ENCODE peak calls at places on chromosomes 2 and 18, in nine cellular contexts. X, I, E, B, S, C, A, Q and P are unnamed samples.
A peak's percentile ranks its signal among the peaks of the same experiment; 100 is the strongest.

GRCh38 chr2:187774551-187775071 is 220.4 kb upstream of the TFPI start:
- DNase-seq in I (no peak), S (no peak), B (no peak), A (peak; percentile 1), X (peak; percentile 62), E (no peak), Q (no peak), C (no peak), P (no peak)

GRCh38 chr18:70390366-70391090 is 101.7 kb downstream of the SOCS6 start:
- DNase-seq in A (no peak), X (peak; percentile 68), B (no peak), S (no peak), Q (no peak), C (no peak), I (no peak), E (no peak), P (no peak)

GRCh38 chr2:105748564-105748963 is 3.9 kb downstream of the NCK2 start:
- DNase-seq in I (no peak), C (no peak), B (no peak), X (no peak), S (no peak), A (no peak), E (no peak), Q (no peak), P (no peak)

GRCh38 chr2:61877571-61878245 is 10.7 kb downstream of the CCT4 start:
- DNase-seq in X (no peak), A (no peak), S (no peak), C (no peak), B (no peak), E (no peak), I (no peak), Q (no peak), P (no peak)

GRCh38 chr2:25303517-25304338 is 38.0 kb downstream of the DNMT3A start:
- DNase-seq in X (no peak), Q (peak; percentile 59), B (no peak), A (no peak), E (no peak), C (no peak), S (no peak), I (no peak), P (no peak)

GRCh38 chr2:200336980-200337615 is 30.6 kb downstream of the SPATS2L start:
- DNase-seq in B (no peak), A (no peak), S (no peak), C (no peak), I (no peak), X (no peak), E (no peak), Q (no peak), P (no peak)

GRCh38 chr2:16398487-16399043 is 267.1 kb downstream of the CYRIA start:
- DNase-seq in B (no peak), C (no peak), A (no peak), Q (no peak), S (no peak), I (no peak), E (no peak), X (no peak), P (no peak)

GRCh38 chr18:27250471-27250870 is 65.4 kb upstream of the CHST9 start:
- DNase-seq in Q (no peak), A (no peak), X (no peak), C (no peak), I (no peak), S (no peak), E (no peak), B (no peak), P (no peak)

GRCh38 chr18:44693030-44693784 is 12.5 kb downstream of the SETBP1 start:
- DNase-seq in E (no peak), X (no peak), A (peak; percentile 26), S (no peak), Q (no peak), I (no peak), C (no peak), B (no peak), P (no peak)

GRCh38 chr2:218192902-218193425 is 24.0 kb upstream of the ARPC2 start:
- DNase-seq in X (no peak), E (no peak), A (no peak), S (no peak), B (no peak), Q (no peak), I (no peak), C (no peak), P (no peak)

GRCh38 chr18:79372461-79372860 is 23.3 kb upstream of the NFATC1 start:
- DNase-seq in C (no peak), I (no peak), A (no peak), E (no peak), X (no peak), B (no peak), S (no peak), Q (no peak), P (no peak)

GRCh38 chr2:160871096-160871495 is 289.1 kb upstream of the TANK start:
- DNase-seq in X (peak; percentile 5), C (no peak), S (no peak), E (peak; percentile 22), A (no peak), Q (peak; percentile 16), B (no peak), I (no peak), P (no peak)

GRCh38 chr2:30410217-30410616 is 36.8 kb upstream of the LCLAT1 start:
- DNase-seq in A (peak; percentile 16), C (no peak), S (no peak), I (peak; percentile 53), B (no peak), Q (no peak), E (peak; percentile 55), X (peak; percentile 91), P (no peak)

GRCh38 chr2:100822587-100823248 is 2.8 kb downstream of the NPAS2 start:
- DNase-seq in A (peak; percentile 62), I (no peak), S (no peak), E (no peak), Q (no peak), C (no peak), B (no peak), X (peak; percentile 51), P (peak; percentile 31)

GRCh38 chr2:70300771-70301343 is 1.0 kb downstream of the FAM136A start:
- DNase-seq in Q (peak; percentile 60), E (no peak), I (no peak), X (no peak), C (no peak), S (no peak), B (no peak), A (no peak), P (no peak)

DNA sequence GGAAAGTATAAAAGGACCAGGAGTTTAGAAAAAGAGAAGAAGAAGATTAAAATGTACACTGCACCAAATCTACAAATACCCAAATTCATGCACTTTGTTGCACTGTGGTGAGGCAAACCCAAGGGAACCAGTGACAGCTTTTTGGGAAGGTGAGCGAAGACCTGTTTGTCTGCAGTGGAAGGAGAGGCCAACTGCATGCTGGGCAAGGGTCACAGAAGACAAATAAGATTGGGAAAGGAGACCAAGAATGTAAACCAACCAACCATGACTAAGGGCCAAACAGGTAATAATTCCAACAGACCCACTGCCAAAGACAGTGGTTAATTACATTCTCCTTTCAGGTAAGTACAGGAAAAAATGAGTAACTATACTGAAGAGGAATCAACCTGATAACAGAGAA is 202.8 kb downstream of the STK39 start:
- DNase-seq in A (no peak), X (no peak), C (no peak), S (no peak), Q (no peak), E (no peak), B (no peak), I (no peak), P (no peak)
- H3K27ac ChIP-seq in A (no peak overlapping the region), X (no peak overlapping the region), C (no peak overlapping the region), S (no peak overlapping the region), Q (no peak overlapping the region), E (no peak overlapping the region), B (no peak overlapping the region), I (no peak overlapping the region), P (no peak overlapping the region)

GRCh38 chr2:98507461-98507860 is 62.8 kb downstream of the INPP4A start:
- DNase-seq in S (no peak), Q (no peak), X (no peak), A (no peak), C (no peak), B (no peak), E (no peak), I (no peak), P (no peak)
- H3K27ac ChIP-seq in S (no peak overlapping the region), Q (no peak overlapping the region), X (no peak overlapping the region), A (no peak overlapping the region), C (no peak overlapping the region), B (no peak overlapping the region), E (no peak overlapping the region), I (no peak overlapping the region), P (no peak overlapping the region)

DNA sequence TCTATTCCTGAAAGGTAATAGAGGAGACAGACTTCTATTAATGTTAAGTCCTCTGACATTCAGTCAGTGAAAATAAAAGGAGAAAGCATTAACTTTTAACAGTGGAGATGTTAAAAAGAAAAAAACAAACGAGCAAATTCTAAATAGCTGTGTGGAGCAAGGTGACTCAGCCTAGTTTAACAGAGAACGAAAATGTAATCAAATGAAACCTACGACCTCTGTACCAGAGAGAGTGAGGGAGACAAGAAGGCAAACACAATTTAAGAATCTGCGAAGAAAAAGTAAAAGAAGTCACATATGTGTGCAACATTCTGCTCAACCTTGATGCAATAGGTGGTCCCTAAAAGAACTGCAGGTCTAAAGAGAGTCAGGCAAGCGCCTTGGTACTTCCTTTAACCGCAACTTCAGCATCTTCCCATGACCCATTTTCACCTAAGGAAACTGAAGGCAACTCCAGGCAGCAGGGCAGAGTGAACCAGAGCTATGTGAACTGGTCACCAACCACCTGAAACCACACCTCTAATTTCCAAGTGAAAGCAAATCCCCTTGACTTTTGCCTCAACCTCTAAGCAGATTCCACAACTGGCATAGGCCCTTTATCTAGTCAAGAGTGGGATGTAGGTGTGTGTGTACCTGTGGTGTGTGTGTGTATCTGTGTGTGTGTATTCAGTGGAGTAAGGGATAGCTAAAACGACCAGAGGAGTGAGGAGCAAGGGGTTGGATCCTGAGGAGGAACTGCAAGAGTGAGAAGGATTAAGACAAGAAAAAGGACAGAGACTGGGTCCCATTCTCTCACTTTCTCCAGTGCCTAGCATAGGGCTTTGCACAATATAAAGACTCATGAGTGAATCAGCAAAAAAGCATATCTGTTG is 43.0 kb downstream of the FIGN start:
- DNase-seq in I (no peak), X (peak; percentile 54), E (no peak), B (no peak), A (no peak), Q (no peak), C (no peak), S (no peak), P (no peak)
- H3K27ac ChIP-seq in I (peak overlapping the region; percentile 73), X (no peak overlapping the region), E (no peak overlapping the region), B (no peak overlapping the region), A (no peak overlapping the region), Q (peak overlapping the region; percentile 44), C (no peak overlapping the region), S (peak overlapping the region; percentile 66), P (no peak overlapping the region)

DNA sequence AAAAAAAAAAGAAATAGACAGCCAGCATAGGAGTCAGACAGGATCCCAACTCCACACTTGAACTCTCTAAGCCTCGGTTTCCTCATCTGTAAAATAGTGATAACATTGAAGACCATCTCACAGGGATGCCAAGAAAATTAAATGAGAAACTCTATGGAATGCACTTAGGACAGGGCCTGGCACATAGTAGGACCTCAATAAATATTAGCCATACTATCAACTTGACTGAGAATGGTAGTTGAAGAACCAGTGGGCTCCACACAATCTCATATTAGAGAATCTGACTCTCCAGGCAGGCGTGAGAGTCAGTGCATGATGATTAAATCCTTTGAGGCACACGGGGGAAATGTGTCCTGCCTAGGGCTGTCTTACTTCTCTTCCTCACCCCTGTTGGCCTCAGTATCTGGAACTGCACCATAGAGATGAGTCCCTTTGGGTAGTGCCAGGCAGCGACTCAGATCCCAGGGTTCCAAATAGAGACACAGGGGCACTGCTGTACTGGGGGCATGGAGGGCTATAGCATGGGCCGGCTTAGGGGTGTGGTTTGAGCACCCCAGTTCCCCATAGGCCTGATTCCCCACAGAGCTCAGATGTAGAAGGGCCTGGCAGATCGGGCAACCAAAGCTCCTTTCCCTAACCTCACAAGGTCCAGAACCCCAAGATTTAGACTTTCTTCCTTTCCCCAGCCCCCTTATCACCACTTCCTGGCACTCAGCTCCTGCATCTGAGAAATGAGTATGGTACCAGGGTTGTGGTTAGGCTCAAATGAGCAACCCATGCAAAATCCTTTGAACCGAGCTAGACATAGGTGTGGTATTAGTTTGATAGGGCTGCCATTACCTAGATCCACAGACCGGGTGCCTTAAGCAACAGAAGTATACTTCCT is 51.3 kb upstream of the CAB39 start:
- DNase-seq in A (no peak), C (no peak), S (no peak), B (no peak), I (no peak), X (no peak), Q (no peak), E (no peak), P (no peak)
- H3K27ac ChIP-seq in A (no peak overlapping the region), C (no peak overlapping the region), S (no peak overlapping the region), B (peak overlapping the region; percentile 44), I (no peak overlapping the region), X (no peak overlapping the region), Q (no peak overlapping the region), E (no peak overlapping the region), P (no peak overlapping the region)